ENCODE peak calls at places on chromosome 3, in five cellular contexts. P, B, A, G and O are unnamed samples.
A peak's percentile ranks its signal among the peaks of the same experiment; 100 is the strongest.

GRCh38 chr3:3778641-3779270 is 20.5 kb upstream of the LRRN1 start:
- DNase-seq in P (peak; percentile 82), G (no peak), B (no peak), A (no peak), O (no peak)

GRCh38 chr3:146542179-146542578 is 2.2 kb downstream of the PLSCR1 start:
- DNase-seq in G (no peak), A (no peak), P (peak; percentile 31), B (no peak), O (no peak)

GRCh38 chr3:123028233-123028828 is 768 bp upstream of the SEMA5B start:
- DNase-seq in A (no peak), B (peak; percentile 36), P (peak; percentile 58), G (no peak), O (no peak)

GRCh38 chr3:65080432-65080831 is 392.6 kb upstream of the ADAMTS9 start:
- DNase-seq in P (no peak), A (no peak), B (no peak), G (no peak), O (no peak)

GRCh38 chr3:125386811-125387210 is 11.7 kb upstream of the ZNF148 start:
- DNase-seq in B (no peak), G (no peak), A (no peak), P (peak; percentile 80), O (no peak)

GRCh38 chr3:123694377-123695147 is 109.7 kb upstream of the HACD2 start:
- DNase-seq in B (no peak), G (no peak), P (peak; percentile 49), A (no peak), O (no peak)

GRCh38 chr3:11621077-11621476 is 22.6 kb downstream of the VGLL4 start:
- DNase-seq in P (no peak), G (no peak), A (no peak), B (no peak), O (no peak)

GRCh38 chr3:71578045-71578730 is 5.3 kb downstream of the FOXP1 start:
- DNase-seq in A (no peak), G (no peak), P (peak; percentile 55), B (no peak), O (no peak)

GRCh38 chr3:182445576-182445975 is 347.7 kb upstream of the ATP11B start:
- DNase-seq in G (no peak), P (no peak), A (no peak), B (no peak), O (no peak)
- TF ChIP-seq CTCF in G (no peak), P (no peak), A (no peak), B (no peak), O (no peak)

GRCh38 chr3:32003380-32003779 is 21.8 kb downstream of the ZNF860 start:
- DNase-seq in P (no peak), B (no peak), G (no peak), A (no peak), O (no peak)

GRCh38 chr3:32000877-32001276 is 19.3 kb downstream of the ZNF860 start:
- DNase-seq in A (no peak), P (no peak), G (no peak), B (no peak), O (no peak)

GRCh38 chr3:31999902-32000439 is 18.4 kb downstream of the ZNF860 start:
- DNase-seq in B (no peak), A (no peak), G (no peak), P (no peak), O (no peak)

GRCh38 chr3:32002536-32003368 is 21.2 kb downstream of the ZNF860 start:
- DNase-seq in P (peak; percentile 93), G (no peak), B (no peak), A (no peak), O (no peak)

DNA sequence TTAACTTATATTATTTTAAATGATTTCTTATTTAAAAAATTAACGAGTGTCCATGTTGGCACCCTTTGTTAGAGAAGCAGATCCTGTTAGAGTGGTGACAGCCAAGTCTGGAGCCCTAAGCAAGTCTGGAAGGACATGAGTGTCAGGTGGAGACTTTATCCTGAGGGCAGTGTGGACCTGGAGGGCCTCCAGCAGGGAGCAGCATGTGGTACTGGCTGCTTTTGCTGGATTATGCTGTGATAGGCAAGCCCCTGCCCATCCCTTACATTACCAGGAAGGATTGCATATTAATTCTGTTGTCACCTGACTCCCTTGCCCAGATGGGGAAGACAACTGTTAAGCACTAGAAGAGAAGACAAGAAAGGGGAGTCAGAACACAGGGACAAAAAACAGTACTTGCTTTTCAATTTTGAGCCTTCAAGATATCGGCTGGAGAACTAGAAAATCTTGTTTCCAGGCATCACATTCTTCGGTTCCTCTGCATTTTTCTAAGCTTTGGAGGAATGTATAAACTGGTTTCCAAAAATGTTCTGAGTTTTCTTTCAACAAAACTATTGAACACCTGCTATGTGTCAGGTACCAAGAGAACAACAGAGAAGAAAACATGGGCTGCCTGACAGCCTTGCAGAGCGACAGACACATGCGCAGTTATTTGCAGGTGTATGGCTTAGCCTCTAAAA is 22.7 kb downstream of the ZNF860 start:
- DNase-seq in A (no peak), B (no peak), G (no peak), P (no peak), O (no peak)
- TF ChIP-seq CTCF in A (no peak), B (no peak), G (no peak), P (no peak), O (no peak)

DNA sequence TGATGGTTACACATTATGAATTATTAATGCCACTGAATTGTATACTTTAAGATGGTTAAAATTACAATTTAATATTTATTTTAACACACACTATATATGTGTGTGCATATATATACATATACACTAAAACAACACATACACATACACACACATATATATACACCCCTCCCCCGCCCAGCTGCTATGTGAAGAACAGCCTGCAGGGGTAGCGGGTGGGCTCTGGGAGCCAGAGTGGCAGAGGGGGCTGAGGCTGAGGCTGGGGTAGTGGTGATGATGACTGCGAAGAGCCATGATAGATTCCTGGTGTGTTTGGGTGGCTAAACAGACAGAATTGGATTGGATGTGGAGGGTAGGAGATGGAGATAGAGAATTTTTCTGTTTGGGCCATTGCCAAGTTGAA is 39.4 kb upstream of the APEH start:
- DNase-seq in P (no peak), B (no peak), G (no peak), A (no peak), O (no peak)
- TF ChIP-seq CTCF in P (no peak), B (no peak), G (no peak), A (no peak), O (peak; percentile 50)

GRCh38 chr3:51500632-51501131 is 867 bp upstream of the DCAF1 start:
- DNase-seq in A (no peak), P (no peak), B (peak; percentile 54), G (no peak), O (no peak)

GRCh38 chr3:51503007-51503406 is 3.2 kb upstream of the DCAF1 start:
- DNase-seq in B (no peak), A (no peak), P (no peak), G (no peak), O (no peak)

GRCh38 chr3:51498871-51499790 is 684 bp downstream of the DCAF1 start:
- DNase-seq in G (peak; percentile 95), P (peak; percentile 92), A (peak; percentile 91), B (peak; percentile 95), O (peak; percentile 93)

GRCh38 chr3:51501833-51502561 is 2.2 kb upstream of the DCAF1 start:
- DNase-seq in B (peak; percentile 82), G (peak; percentile 78), A (peak; percentile 87), P (peak; percentile 57), O (peak; percentile 83)

GRCh38 chr3:51502562-51502910 is 2.7 kb upstream of the DCAF1 start:
- DNase-seq in A (no peak), B (no peak), P (no peak), G (no peak), O (no peak)
- TF ChIP-seq CTCF in A (no peak), B (no peak), P (no peak), G (no peak), O (no peak)

GRCh38 chr3:172659246-172660002 is 51.4 kb downstream of the NCEH1 start:
- DNase-seq in G (no peak), B (no peak), A (no peak), P (no peak), O (no peak)
- TF ChIP-seq CTCF in G (no peak), B (no peak), A (no peak), P (no peak), O (no peak)

GRCh38 chr3:119350114-119350513 is 55.9 kb downstream of the ARHGAP31 start:
- DNase-seq in G (no peak), A (peak; percentile 67), P (peak; percentile 9), B (no peak), O (no peak)

GRCh38 chr3:119352235-119352634 is 58.1 kb downstream of the ARHGAP31 start:
- DNase-seq in G (no peak), A (no peak), P (peak; percentile 58), B (no peak), O (no peak)

GRCh38 chr3:119356646-119357045 is 62.5 kb downstream of the ARHGAP31 start:
- DNase-seq in B (no peak), P (peak; percentile 23), A (no peak), G (no peak), O (no peak)

GRCh38 chr3:119349353-119349752 is 55.2 kb downstream of the ARHGAP31 start:
- DNase-seq in B (no peak), A (peak; percentile 35), P (no peak), G (no peak), O (no peak)

DNA sequence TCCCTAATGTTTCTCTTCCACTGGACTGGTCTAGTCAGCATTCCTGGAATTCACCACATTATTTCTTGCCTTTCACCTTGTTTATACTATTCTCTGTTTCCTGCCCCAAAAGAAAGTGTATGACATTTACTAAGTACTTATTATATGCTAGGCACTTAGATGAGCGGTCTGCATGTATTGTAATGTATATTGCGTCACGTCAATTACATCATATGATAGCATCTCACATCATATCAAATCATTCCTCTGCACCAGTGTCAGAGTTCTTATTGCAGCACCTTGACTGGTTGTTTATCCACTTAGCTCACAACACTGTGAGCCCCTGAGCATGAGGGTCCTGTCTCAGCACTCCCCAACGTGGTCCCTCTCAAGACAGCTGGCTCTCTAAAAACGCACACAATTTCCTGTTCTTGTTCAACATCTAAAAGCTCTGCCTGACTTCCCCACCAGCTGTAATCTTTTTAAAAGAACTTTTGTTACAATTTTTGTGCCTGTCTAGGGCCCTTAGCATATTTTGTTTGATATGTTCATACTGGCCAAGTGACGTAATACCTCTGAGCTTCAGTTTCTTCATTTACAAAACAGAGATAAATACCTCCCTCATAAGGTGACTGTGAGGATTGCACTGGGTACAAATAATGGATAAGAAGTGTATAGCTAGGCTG is 58.8 kb downstream of the ARHGAP31 start:
- DNase-seq in P (peak; percentile 74), B (no peak), G (no peak), A (no peak), O (no peak)
- TF ChIP-seq CTCF in P (peak; percentile 44), B (peak; percentile 63), G (no peak), A (no peak), O (peak; percentile 20)